ENCODE peak calls at places on chromosomes 7 and 10, in seven cellular contexts. One of them, this sample, is unnamed. For H3K4me1 and H3K9me3, the result is how much of the 10 kb centered on the place peaks cover.

GRCh38 chr10:97508342-97508741 is 9.6 kb downstream of the UBTD1 start:
- DNase-seq in fibroblast of lung: peak
- DNase-seq in heart right ventricle: no peak
- DNase-seq in tibial artery: no peak
- DNase-seq in body of pancreas: no peak
- DNase-seq in sigmoid colon: no peak
- DNase-seq in suprapubic skin: no peak
- DNase-seq in this sample: no peak

GRCh38 chr7:92357260-92357659 is 90.0 kb upstream of the GATAD1 start:
- DNase-seq in fibroblast of lung: no peak
- DNase-seq in heart right ventricle: no peak
- DNase-seq in tibial artery: no peak
- DNase-seq in body of pancreas: no peak
- DNase-seq in sigmoid colon: no peak
- DNase-seq in suprapubic skin: no peak
- DNase-seq in this sample: no peak

GRCh38 chr7:151990567-151990966 is 34.3 kb downstream of the GALNTL5 start:
- DNase-seq in fibroblast of lung: no peak
- DNase-seq in heart right ventricle: no peak
- DNase-seq in tibial artery: no peak
- DNase-seq in body of pancreas: no peak
- DNase-seq in sigmoid colon: no peak
- DNase-seq in suprapubic skin: no peak
- DNase-seq in this sample: no peak

GRCh38 chr10:88730864-88731263 is 24.8 kb downstream of the LIPK start:
- DNase-seq in fibroblast of lung: no peak
- DNase-seq in heart right ventricle: no peak
- DNase-seq in tibial artery: no peak
- DNase-seq in body of pancreas: no peak
- DNase-seq in sigmoid colon: no peak
- DNase-seq in suprapubic skin: no peak
- DNase-seq in this sample: no peak

GRCh38 chr7:95469187-95469586 is 16.6 kb upstream of the ASB4 start:
- DNase-seq in fibroblast of lung: no peak
- DNase-seq in heart right ventricle: no peak
- DNase-seq in tibial artery: no peak
- DNase-seq in body of pancreas: no peak
- DNase-seq in sigmoid colon: no peak
- DNase-seq in suprapubic skin: no peak
- DNase-seq in this sample: no peak

GRCh38 chr7:19964198-19964597 is 190.8 kb upstream of the TMEM196 start:
- DNase-seq in fibroblast of lung: peak
- DNase-seq in heart right ventricle: no peak
- DNase-seq in tibial artery: no peak
- DNase-seq in body of pancreas: no peak
- DNase-seq in sigmoid colon: no peak
- DNase-seq in suprapubic skin: no peak
- DNase-seq in this sample: no peak

GRCh38 chr10:18949391-18949790 is 99.2 kb upstream of the MALRD1 start:
- DNase-seq in fibroblast of lung: peak
- DNase-seq in heart right ventricle: no peak
- DNase-seq in tibial artery: no peak
- DNase-seq in body of pancreas: no peak
- DNase-seq in sigmoid colon: no peak
- DNase-seq in suprapubic skin: no peak
- DNase-seq in this sample: no peak

GRCh38 chr7:102028206-102028826 is 210.9 kb downstream of the CUX1 start:
- DNase-seq in fibroblast of lung: no peak
- DNase-seq in heart right ventricle: no peak
- DNase-seq in tibial artery: no peak
- DNase-seq in body of pancreas: no peak
- DNase-seq in sigmoid colon: no peak
- DNase-seq in suprapubic skin: no peak
- DNase-seq in this sample: no peak

GRCh38 chr7:123154231-123154860 is 45.4 kb downstream of the SLC13A1 start:
- DNase-seq in fibroblast of lung: peak
- DNase-seq in heart right ventricle: peak
- DNase-seq in tibial artery: peak
- DNase-seq in body of pancreas: peak
- DNase-seq in sigmoid colon: peak
- DNase-seq in suprapubic skin: peak
- DNase-seq in this sample: peak

GRCh38 chr7:35430547-35431153 is 176.8 kb upstream of the TBX20 start:
- DNase-seq in fibroblast of lung: no peak
- DNase-seq in heart right ventricle: no peak
- DNase-seq in tibial artery: no peak
- DNase-seq in body of pancreas: no peak
- DNase-seq in sigmoid colon: no peak
- DNase-seq in suprapubic skin: no peak
- DNase-seq in this sample: peak

GRCh38 chr7:159067870-159068787 is 76.5 kb downstream of the VIPR2 start:
- DNase-seq in fibroblast of lung: no peak
- DNase-seq in heart right ventricle: peak
- DNase-seq in tibial artery: peak
- DNase-seq in body of pancreas: peak
- DNase-seq in sigmoid colon: peak
- DNase-seq in suprapubic skin: no peak
- DNase-seq in this sample: no peak

GRCh38 chr7:74479066-74479781 is 25.5 kb downstream of the GTF2IRD1 start:
- DNase-seq in fibroblast of lung: peak
- DNase-seq in heart right ventricle: no peak
- DNase-seq in tibial artery: peak
- DNase-seq in body of pancreas: peak
- DNase-seq in sigmoid colon: peak
- DNase-seq in suprapubic skin: no peak
- DNase-seq in this sample: no peak

GRCh38 chr7:119270045-119270464 is 1002.9 kb upstream of the KCND2 start:
- DNase-seq in fibroblast of lung: peak
- DNase-seq in heart right ventricle: no peak
- DNase-seq in tibial artery: peak
- DNase-seq in body of pancreas: peak
- DNase-seq in sigmoid colon: peak
- DNase-seq in suprapubic skin: peak
- DNase-seq in this sample: peak

GRCh38 chr7:98866765-98867164 is 3.0 kb downstream of the TMEM130 start:
- DNase-seq in fibroblast of lung: no peak
- DNase-seq in heart right ventricle: no peak
- DNase-seq in tibial artery: no peak
- DNase-seq in body of pancreas: no peak
- DNase-seq in sigmoid colon: no peak
- DNase-seq in suprapubic skin: no peak
- DNase-seq in this sample: no peak

GRCh38 chr7:32533313-32534024 is 38.2 kb downstream of the AVL9 start:
- DNase-seq in fibroblast of lung: peak
- DNase-seq in heart right ventricle: no peak
- DNase-seq in tibial artery: no peak
- DNase-seq in body of pancreas: no peak
- DNase-seq in sigmoid colon: no peak
- DNase-seq in suprapubic skin: no peak
- DNase-seq in this sample: no peak

GRCh38 chr7:46603780-46604725 is 683.0 kb upstream of the IGFBP3 start:
- DNase-seq in fibroblast of lung: peak
- DNase-seq in heart right ventricle: peak
- DNase-seq in tibial artery: peak
- DNase-seq in body of pancreas: peak
- DNase-seq in sigmoid colon: peak
- DNase-seq in suprapubic skin: peak
- DNase-seq in this sample: peak

GRCh38 chr10:119817991-119818888 is 54.4 kb downstream of the MCMBP start:
- DNase-seq in fibroblast of lung: peak
- DNase-seq in heart right ventricle: peak
- DNase-seq in tibial artery: peak
- DNase-seq in body of pancreas: peak
- DNase-seq in sigmoid colon: peak
- DNase-seq in suprapubic skin: peak
- DNase-seq in this sample: peak

GRCh38 chr7:48298779-48299178 is 127.5 kb downstream of the ABCA13 start:
- DNase-seq in fibroblast of lung: no peak
- DNase-seq in heart right ventricle: no peak
- DNase-seq in tibial artery: no peak
- DNase-seq in body of pancreas: no peak
- DNase-seq in sigmoid colon: no peak
- DNase-seq in suprapubic skin: no peak
- DNase-seq in this sample: no peak

GRCh38 chr7:107048783-107049418 is 4.4 kb downstream of the PRKAR2B start:
- DNase-seq in fibroblast of lung: no peak
- DNase-seq in heart right ventricle: no peak
- DNase-seq in tibial artery: no peak
- DNase-seq in body of pancreas: no peak
- DNase-seq in sigmoid colon: no peak
- DNase-seq in suprapubic skin: no peak
- DNase-seq in this sample: no peak

GRCh38 chr7:132100483-132100882 is 475.8 kb downstream of the PLXNA4 start:
- DNase-seq in fibroblast of lung: no peak
- DNase-seq in heart right ventricle: no peak
- DNase-seq in tibial artery: no peak
- DNase-seq in body of pancreas: no peak
- DNase-seq in sigmoid colon: no peak
- DNase-seq in suprapubic skin: no peak
- DNase-seq in this sample: no peak

DNA sequence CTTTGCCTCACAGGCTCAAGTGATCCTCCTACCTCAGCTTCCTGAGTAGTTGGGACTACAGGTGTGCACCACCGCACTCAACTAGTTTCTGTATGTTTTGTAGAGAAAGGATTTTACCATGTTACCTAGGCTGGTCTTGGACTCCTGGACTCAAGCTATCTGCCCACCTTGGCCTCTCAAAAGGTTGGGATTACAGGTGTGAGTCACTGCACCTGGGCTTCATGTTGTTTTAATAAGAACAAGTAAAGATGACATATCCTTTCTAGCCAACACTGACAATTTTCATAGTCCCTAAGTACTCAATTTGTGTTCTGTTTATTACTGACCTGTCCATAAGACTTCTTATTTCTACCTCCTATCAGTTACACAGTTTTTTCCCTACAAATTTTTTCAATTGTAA is 16.8 kb downstream of the SEMA3C start:
- DNase-seq in fibroblast of lung: no peak
- DNase-seq in heart right ventricle: no peak
- DNase-seq in tibial artery: no peak
- DNase-seq in body of pancreas: no peak
- DNase-seq in sigmoid colon: no peak
- DNase-seq in suprapubic skin: no peak
- DNase-seq in this sample: no peak
- H3K4me1 ChIP-seq in fibroblast of lung: under half
- H3K4me1 ChIP-seq in heart right ventricle: under half
- H3K4me1 ChIP-seq in tibial artery: under half
- H3K4me1 ChIP-seq in body of pancreas: under half
- H3K4me1 ChIP-seq in sigmoid colon: under half
- H3K4me1 ChIP-seq in suprapubic skin: under half
- H3K4me1 ChIP-seq in this sample: under half

GRCh38 chr10:91908358-91909177 is 718 bp downstream of the FGFBP3 start:
- DNase-seq in fibroblast of lung: peak
- DNase-seq in heart right ventricle: peak
- DNase-seq in tibial artery: peak
- DNase-seq in body of pancreas: peak
- DNase-seq in sigmoid colon: peak
- DNase-seq in suprapubic skin: peak
- DNase-seq in this sample: peak
- TF ChIP-seq CTCF in fibroblast of lung: peak
- TF ChIP-seq CTCF in heart right ventricle: no peak
- TF ChIP-seq CTCF in tibial artery: peak
- TF ChIP-seq CTCF in body of pancreas: peak
- TF ChIP-seq CTCF in sigmoid colon: peak
- TF ChIP-seq CTCF in suprapubic skin: no peak
- TF ChIP-seq CTCF in this sample: peak

GRCh38 chr7:140683657-140684056 is 10.9 kb downstream of the ADCK2 start:
- DNase-seq in fibroblast of lung: no peak
- DNase-seq in heart right ventricle: no peak
- DNase-seq in tibial artery: no peak
- DNase-seq in body of pancreas: no peak
- DNase-seq in sigmoid colon: no peak
- DNase-seq in suprapubic skin: no peak
- DNase-seq in this sample: no peak

GRCh38 chr7:140686921-140687320 is 9.6 kb upstream of the NDUFB2 start:
- DNase-seq in fibroblast of lung: no peak
- DNase-seq in heart right ventricle: no peak
- DNase-seq in tibial artery: no peak
- DNase-seq in body of pancreas: no peak
- DNase-seq in sigmoid colon: peak
- DNase-seq in suprapubic skin: no peak
- DNase-seq in this sample: no peak

GRCh38 chr7:140685407-140686087 is 11.0 kb upstream of the NDUFB2 start:
- DNase-seq in fibroblast of lung: no peak
- DNase-seq in heart right ventricle: no peak
- DNase-seq in tibial artery: no peak
- DNase-seq in body of pancreas: no peak
- DNase-seq in sigmoid colon: no peak
- DNase-seq in suprapubic skin: no peak
- DNase-seq in this sample: no peak

GRCh38 chr7:140681766-140682165 is 9.0 kb downstream of the ADCK2 start:
- DNase-seq in fibroblast of lung: no peak
- DNase-seq in heart right ventricle: no peak
- DNase-seq in tibial artery: no peak
- DNase-seq in body of pancreas: no peak
- DNase-seq in sigmoid colon: no peak
- DNase-seq in suprapubic skin: no peak
- DNase-seq in this sample: no peak

GRCh38 chr7:140684066-140684950 is 11.6 kb downstream of the ADCK2 start:
- DNase-seq in fibroblast of lung: no peak
- DNase-seq in heart right ventricle: no peak
- DNase-seq in tibial artery: no peak
- DNase-seq in body of pancreas: no peak
- DNase-seq in sigmoid colon: no peak
- DNase-seq in suprapubic skin: no peak
- DNase-seq in this sample: no peak
- H3K9me3 ChIP-seq in fibroblast of lung: under half
- H3K9me3 ChIP-seq in heart right ventricle: under half
- H3K9me3 ChIP-seq in tibial artery: under half
- H3K9me3 ChIP-seq in body of pancreas: under half
- H3K9me3 ChIP-seq in sigmoid colon: under half
- H3K9me3 ChIP-seq in suprapubic skin: under half
- H3K9me3 ChIP-seq in this sample: under half

DNA sequence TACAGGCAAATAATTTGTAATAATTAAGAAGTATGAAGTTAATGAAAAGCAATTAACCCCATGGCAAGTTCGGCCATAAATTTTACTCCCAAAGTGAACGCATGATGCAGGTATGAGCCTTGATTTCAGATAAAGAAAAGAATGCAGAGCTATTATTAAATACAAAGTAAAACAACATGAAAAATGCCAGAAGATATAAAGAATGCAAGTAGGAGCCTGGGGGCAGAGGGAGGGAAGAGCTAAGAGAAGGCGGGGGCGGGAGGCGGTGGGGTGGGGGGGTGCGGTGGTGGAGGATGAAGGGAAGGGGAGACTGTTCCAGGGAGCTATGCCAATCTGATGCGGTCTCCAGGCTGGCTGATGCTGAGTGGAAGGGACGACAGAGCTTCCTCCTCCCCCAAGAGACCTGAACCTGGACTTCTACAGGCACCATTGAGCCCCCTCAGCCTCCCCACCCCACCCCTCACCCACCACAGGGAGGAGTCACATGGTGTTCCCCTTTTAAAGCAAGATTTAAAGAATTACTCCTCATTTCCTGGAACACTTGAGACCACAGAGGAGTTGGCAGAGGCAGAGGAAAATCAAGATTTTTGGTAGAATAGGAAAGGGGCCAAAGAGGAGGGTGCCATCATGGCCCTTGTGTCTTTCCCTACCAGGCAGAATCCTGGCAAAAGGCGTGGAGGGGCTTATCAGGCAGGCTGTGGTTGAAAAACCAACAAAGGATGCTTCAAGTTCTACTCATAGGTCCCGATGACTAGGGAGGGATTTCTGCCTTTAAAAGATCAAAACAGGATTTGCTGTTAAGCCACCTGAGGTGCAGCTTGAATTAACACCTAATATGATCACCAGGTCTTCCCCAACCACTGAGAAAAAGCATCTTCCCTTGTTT is 45.4 kb downstream of the BPGM start:
- DNase-seq in fibroblast of lung: no peak
- DNase-seq in heart right ventricle: no peak
- DNase-seq in tibial artery: no peak
- DNase-seq in body of pancreas: no peak
- DNase-seq in sigmoid colon: no peak
- DNase-seq in suprapubic skin: no peak
- DNase-seq in this sample: no peak
- H3K4me1 ChIP-seq in fibroblast of lung: under half
- H3K4me1 ChIP-seq in heart right ventricle: under half
- H3K4me1 ChIP-seq in tibial artery: half or more
- H3K4me1 ChIP-seq in body of pancreas: under half
- H3K4me1 ChIP-seq in sigmoid colon: half or more
- H3K4me1 ChIP-seq in suprapubic skin: under half
- H3K4me1 ChIP-seq in this sample: under half